ENCODE peak calls at places on chromosomes 5 and 9, in nine cellular contexts. One of them, this sample, is unnamed.

GRCh38 chr5:159444441-159445082 is 114.3 kb upstream of the IL12B start:
- DNase-seq in K562: peak
- DNase-seq in HepG2: peak
- DNase-seq in A549: peak
- DNase-seq in SK-N-SH: peak
- DNase-seq in GM23338: peak
- DNase-seq in HL-60: no peak
- DNase-seq in Panc1: peak
- DNase-seq in GM12878: no peak
- DNase-seq in this sample: peak

GRCh38 chr5:177124486-177124991 is 9.0 kb upstream of the NSD1 start:
- DNase-seq in K562: no peak
- DNase-seq in HepG2: no peak
- DNase-seq in A549: no peak
- DNase-seq in SK-N-SH: no peak
- DNase-seq in GM23338: peak
- DNase-seq in HL-60: no peak
- DNase-seq in Panc1: no peak
- DNase-seq in GM12878: no peak
- DNase-seq in this sample: peak

GRCh38 chr5:123752576-123752975 is 240.6 kb downstream of the CSNK1G3 start:
- DNase-seq in K562: no peak
- DNase-seq in HepG2: no peak
- DNase-seq in A549: no peak
- DNase-seq in SK-N-SH: no peak
- DNase-seq in GM23338: no peak
- DNase-seq in HL-60: no peak
- DNase-seq in Panc1: no peak
- DNase-seq in GM12878: no peak
- DNase-seq in this sample: no peak

GRCh38 chr9:135077497-135078200 is 9.8 kb upstream of the OLFM1 start:
- DNase-seq in K562: peak
- DNase-seq in HepG2: no peak
- DNase-seq in A549: no peak
- DNase-seq in SK-N-SH: no peak
- DNase-seq in GM23338: peak
- DNase-seq in HL-60: no peak
- DNase-seq in Panc1: no peak
- DNase-seq in GM12878: no peak
- DNase-seq in this sample: no peak

GRCh38 chr5:83306572-83307241 is 164.8 kb upstream of the VCAN start:
- DNase-seq in K562: no peak
- DNase-seq in HepG2: no peak
- DNase-seq in A549: no peak
- DNase-seq in SK-N-SH: no peak
- DNase-seq in GM23338: no peak
- DNase-seq in HL-60: peak
- DNase-seq in Panc1: no peak
- DNase-seq in GM12878: peak
- DNase-seq in this sample: peak

GRCh38 chr9:93255994-93256877 is 72.3 kb downstream of the WNK2 start:
- DNase-seq in K562: no peak
- DNase-seq in HepG2: no peak
- DNase-seq in A549: no peak
- DNase-seq in SK-N-SH: peak
- DNase-seq in GM23338: no peak
- DNase-seq in HL-60: no peak
- DNase-seq in Panc1: no peak
- DNase-seq in GM12878: no peak
- DNase-seq in this sample: no peak

GRCh38 chr5:74262810-74263209 is 377.7 kb downstream of the ENC1 start:
- DNase-seq in K562: no peak
- DNase-seq in HepG2: no peak
- DNase-seq in A549: no peak
- DNase-seq in SK-N-SH: no peak
- DNase-seq in GM23338: no peak
- DNase-seq in HL-60: no peak
- DNase-seq in Panc1: no peak
- DNase-seq in GM12878: no peak
- DNase-seq in this sample: no peak

GRCh38 chr5:26740182-26740581 is 298.2 kb downstream of the CDH9 start:
- DNase-seq in K562: no peak
- DNase-seq in HepG2: no peak
- DNase-seq in A549: no peak
- DNase-seq in SK-N-SH: no peak
- DNase-seq in GM23338: no peak
- DNase-seq in HL-60: no peak
- DNase-seq in Panc1: no peak
- DNase-seq in GM12878: no peak
- DNase-seq in this sample: no peak

GRCh38 chr5:36870399-36871040 is 6.0 kb upstream of the NIPBL start:
- DNase-seq in K562: peak
- DNase-seq in HepG2: peak
- DNase-seq in A549: peak
- DNase-seq in SK-N-SH: peak
- DNase-seq in GM23338: peak
- DNase-seq in HL-60: no peak
- DNase-seq in Panc1: no peak
- DNase-seq in GM12878: no peak
- DNase-seq in this sample: peak

GRCh38 chr9:6646028-6646636 is 603 bp upstream of the GLDC start:
- DNase-seq in K562: no peak
- DNase-seq in HepG2: peak
- DNase-seq in A549: peak
- DNase-seq in SK-N-SH: no peak
- DNase-seq in GM23338: no peak
- DNase-seq in HL-60: no peak
- DNase-seq in Panc1: no peak
- DNase-seq in GM12878: no peak
- DNase-seq in this sample: no peak

GRCh38 chr9:124635285-124635684 is 128.1 kb upstream of the NR5A1 start:
- DNase-seq in K562: no peak
- DNase-seq in HepG2: no peak
- DNase-seq in A549: no peak
- DNase-seq in SK-N-SH: no peak
- DNase-seq in GM23338: no peak
- DNase-seq in HL-60: no peak
- DNase-seq in Panc1: no peak
- DNase-seq in GM12878: no peak
- DNase-seq in this sample: no peak

GRCh38 chr5:125696762-125697161 is 726.4 kb upstream of the GRAMD2B start:
- DNase-seq in K562: no peak
- DNase-seq in HepG2: peak
- DNase-seq in A549: peak
- DNase-seq in SK-N-SH: peak
- DNase-seq in GM23338: no peak
- DNase-seq in HL-60: no peak
- DNase-seq in Panc1: no peak
- DNase-seq in GM12878: no peak
- DNase-seq in this sample: no peak

GRCh38 chr5:177198738-177199137 is 65.2 kb downstream of the NSD1 start:
- DNase-seq in K562: no peak
- DNase-seq in HepG2: no peak
- DNase-seq in A549: no peak
- DNase-seq in SK-N-SH: no peak
- DNase-seq in GM23338: no peak
- DNase-seq in HL-60: no peak
- DNase-seq in Panc1: no peak
- DNase-seq in GM12878: no peak
- DNase-seq in this sample: no peak

GRCh38 chr9:72665421-72665820 is 144.0 kb downstream of the TMC1 start:
- DNase-seq in K562: no peak
- DNase-seq in HepG2: no peak
- DNase-seq in A549: peak
- DNase-seq in SK-N-SH: no peak
- DNase-seq in GM23338: no peak
- DNase-seq in HL-60: no peak
- DNase-seq in Panc1: no peak
- DNase-seq in GM12878: no peak
- DNase-seq in this sample: no peak

GRCh38 chr9:108478871-108479332 is 376.9 kb downstream of the ACTL7B start:
- DNase-seq in K562: no peak
- DNase-seq in HepG2: peak
- DNase-seq in A549: peak
- DNase-seq in SK-N-SH: no peak
- DNase-seq in GM23338: no peak
- DNase-seq in HL-60: no peak
- DNase-seq in Panc1: no peak
- DNase-seq in GM12878: peak
- DNase-seq in this sample: no peak

GRCh38 chr9:4553951-4554381 is 63.7 kb downstream of the SLC1A1 start:
- DNase-seq in K562: no peak
- DNase-seq in HepG2: no peak
- DNase-seq in A549: no peak
- DNase-seq in SK-N-SH: no peak
- DNase-seq in GM23338: no peak
- DNase-seq in HL-60: no peak
- DNase-seq in Panc1: no peak
- DNase-seq in GM12878: no peak
- DNase-seq in this sample: no peak

GRCh38 chr5:9456435-9457042 is 89.3 kb downstream of the SEMA5A start:
- DNase-seq in K562: no peak
- DNase-seq in HepG2: no peak
- DNase-seq in A549: no peak
- DNase-seq in SK-N-SH: peak
- DNase-seq in GM23338: peak
- DNase-seq in HL-60: no peak
- DNase-seq in Panc1: no peak
- DNase-seq in GM12878: no peak
- DNase-seq in this sample: no peak

GRCh38 chr9:23842531-23843129 is 16.6 kb upstream of the ELAVL2 start:
- DNase-seq in K562: no peak
- DNase-seq in HepG2: no peak
- DNase-seq in A549: no peak
- DNase-seq in SK-N-SH: no peak
- DNase-seq in GM23338: peak
- DNase-seq in HL-60: no peak
- DNase-seq in Panc1: no peak
- DNase-seq in GM12878: no peak
- DNase-seq in this sample: no peak
- TF ChIP-seq REST in K562: no peak
- TF ChIP-seq REST in HepG2: no peak
- TF ChIP-seq REST in A549: no peak
- TF ChIP-seq REST in SK-N-SH: no peak
- TF ChIP-seq REST in GM23338: no peak
- TF ChIP-seq REST in HL-60: no peak
- TF ChIP-seq REST in Panc1: no peak
- TF ChIP-seq REST in GM12878: no peak
- TF ChIP-seq REST in this sample: no peak

DNA sequence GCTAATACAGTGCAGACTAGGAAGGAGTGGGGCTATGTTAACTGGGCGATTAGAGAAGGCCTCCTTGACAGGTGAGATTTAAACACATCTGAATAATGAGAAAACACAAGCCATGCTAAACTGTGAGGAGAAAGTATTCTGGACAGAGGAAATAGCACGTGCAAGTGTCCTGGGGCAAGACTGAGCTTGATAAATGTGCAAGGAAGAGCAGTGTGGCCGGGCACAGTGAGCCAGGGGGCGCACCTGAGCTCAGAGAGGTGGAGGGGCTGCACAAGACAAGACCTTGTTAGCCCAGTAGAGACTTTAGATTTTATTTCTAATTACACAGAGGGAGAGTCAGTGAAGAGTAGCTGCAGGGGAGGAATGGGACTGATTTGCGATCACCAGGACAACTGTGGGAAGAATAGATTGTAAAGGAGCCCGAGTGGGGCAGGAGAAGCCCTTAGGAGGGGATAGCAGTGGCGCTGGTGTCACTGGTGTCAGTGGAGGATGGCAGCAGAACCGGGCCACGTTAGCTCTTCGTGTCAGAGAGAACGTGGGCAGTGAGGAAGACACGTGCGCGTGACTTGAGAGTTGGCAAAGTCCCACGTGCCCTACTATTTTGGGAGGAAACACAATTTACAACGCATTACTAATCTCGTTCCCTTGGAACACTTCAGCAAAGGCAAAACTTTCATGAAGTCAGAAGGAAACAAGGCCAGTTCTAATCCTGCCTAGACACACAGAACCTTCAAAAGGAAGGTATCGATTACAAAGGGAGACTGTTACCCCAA is 17.9 kb upstream of the C5orf47 start:
- DNase-seq in K562: no peak
- DNase-seq in HepG2: peak
- DNase-seq in A549: no peak
- DNase-seq in SK-N-SH: no peak
- DNase-seq in GM23338: no peak
- DNase-seq in HL-60: no peak
- DNase-seq in Panc1: no peak
- DNase-seq in GM12878: no peak
- DNase-seq in this sample: no peak
- TF ChIP-seq REST in K562: no peak
- TF ChIP-seq REST in HepG2: no peak
- TF ChIP-seq REST in A549: no peak
- TF ChIP-seq REST in SK-N-SH: no peak
- TF ChIP-seq REST in GM23338: no peak
- TF ChIP-seq REST in HL-60: no peak
- TF ChIP-seq REST in Panc1: no peak
- TF ChIP-seq REST in GM12878: no peak
- TF ChIP-seq REST in this sample: no peak

DNA sequence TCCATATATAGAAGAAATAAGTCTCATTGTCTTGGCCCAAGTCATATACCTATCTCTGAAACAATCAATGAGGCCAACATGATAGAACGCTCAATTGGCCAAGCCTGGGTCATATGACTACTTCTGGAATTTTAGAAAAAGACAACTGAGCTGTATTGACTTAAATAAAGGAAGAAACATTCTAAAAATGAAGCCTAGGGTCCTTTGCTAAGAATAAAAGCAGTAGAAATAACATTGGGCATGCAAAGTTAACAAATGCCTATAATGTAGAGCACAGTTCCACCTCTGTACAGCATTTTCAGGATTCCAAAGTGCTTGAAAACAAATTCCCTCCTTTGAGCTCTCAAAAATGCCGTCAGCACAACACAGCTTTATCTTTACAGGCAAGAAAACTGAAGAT is 391.8 kb downstream of the PRELID2 start:
- DNase-seq in K562: no peak
- DNase-seq in HepG2: no peak
- DNase-seq in A549: no peak
- DNase-seq in SK-N-SH: no peak
- DNase-seq in GM23338: no peak
- DNase-seq in HL-60: no peak
- DNase-seq in Panc1: no peak
- DNase-seq in GM12878: no peak
- DNase-seq in this sample: no peak
- TF ChIP-seq REST in K562: no peak
- TF ChIP-seq REST in HepG2: no peak
- TF ChIP-seq REST in A549: no peak
- TF ChIP-seq REST in SK-N-SH: no peak
- TF ChIP-seq REST in GM23338: no peak
- TF ChIP-seq REST in HL-60: no peak
- TF ChIP-seq REST in Panc1: no peak
- TF ChIP-seq REST in GM12878: no peak
- TF ChIP-seq REST in this sample: no peak

DNA sequence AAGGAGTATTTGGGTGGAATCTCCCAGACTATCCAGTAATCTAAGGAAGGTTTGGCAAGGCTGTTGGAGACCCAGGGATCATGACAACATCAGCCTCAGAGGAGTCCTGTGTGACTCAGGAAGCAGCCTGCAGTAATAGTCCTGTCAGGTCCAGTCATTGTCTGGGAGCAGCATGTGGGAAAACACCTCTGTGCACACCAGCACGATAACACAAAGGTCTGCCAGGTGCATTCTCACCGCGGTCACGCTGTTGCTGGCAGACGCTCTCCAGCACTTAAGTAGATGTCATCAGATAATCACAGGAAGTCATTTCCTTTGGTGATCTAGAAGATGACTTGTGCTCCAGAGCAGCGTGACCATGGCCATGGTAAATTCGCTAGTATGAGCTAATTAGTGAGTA is 99.2 kb upstream of the IQGAP2 start:
- DNase-seq in K562: no peak
- DNase-seq in HepG2: no peak
- DNase-seq in A549: peak
- DNase-seq in SK-N-SH: no peak
- DNase-seq in GM23338: no peak
- DNase-seq in HL-60: no peak
- DNase-seq in Panc1: no peak
- DNase-seq in GM12878: peak
- DNase-seq in this sample: no peak
- TF ChIP-seq REST in K562: no peak
- TF ChIP-seq REST in HepG2: no peak
- TF ChIP-seq REST in A549: no peak
- TF ChIP-seq REST in SK-N-SH: no peak
- TF ChIP-seq REST in GM23338: no peak
- TF ChIP-seq REST in HL-60: no peak
- TF ChIP-seq REST in Panc1: no peak
- TF ChIP-seq REST in GM12878: no peak
- TF ChIP-seq REST in this sample: no peak